ENCODE peak calls at places on chromosomes 1 and 21, in nine cellular contexts. G is transverse colon, L is Panc1, I is A549, E is Peyer's patch, Q is cardiac muscle cell, P is GM23338, B is stomach, F is tibial nerve. U is an unnamed sample. For H3K4me1, the result is how much of the 10 kb centered on the place peaks cover.

GRCh38 chr1:209063816-209064664 is 519.5 kb upstream of the CAMK1G start:
- DNase-seq in P (no peak), E (no peak), I (no peak), G (no peak), B (no peak), L (no peak), Q (no peak), F (no peak), U (no peak)

GRCh38 chr1:34984435-34985062 is 598 bp downstream of the TMEM35B start:
- DNase-seq in B (no peak), P (no peak), I (no peak), E (peak), G (peak), F (no peak), Q (peak), L (no peak), U (peak)

GRCh38 chr1:208204779-208205178 is 39.4 kb downstream of the PLXNA2 start:
- DNase-seq in L (no peak), Q (no peak), P (no peak), E (no peak), G (no peak), F (no peak), I (no peak), B (no peak), U (no peak)

GRCh38 chr1:184329962-184330868 is 56.6 kb upstream of the C1orf21 start:
- DNase-seq in F (no peak), L (no peak), I (no peak), P (no peak), Q (peak), G (peak), B (no peak), E (peak), U (no peak)

GRCh38 chr1:38274974-38275373 is 228.4 kb upstream of the POU3F1 start:
- DNase-seq in G (no peak), E (no peak), I (no peak), P (no peak), L (no peak), F (no peak), B (no peak), Q (peak), U (peak)

GRCh38 chr1:25899792-25900191 is 6.4 kb downstream of the STMN1 start:
- DNase-seq in B (no peak), Q (no peak), G (no peak), E (no peak), I (no peak), L (no peak), P (no peak), F (no peak), U (no peak)

GRCh38 chr1:47471163-47471562 is 33.3 kb downstream of the FOXD2 start:
- DNase-seq in I (no peak), P (no peak), B (no peak), E (no peak), L (no peak), F (peak), Q (peak), G (no peak), U (peak)

GRCh38 chr1:57848406-57848805 is 424.5 kb upstream of the DAB1 start:
- DNase-seq in G (no peak), I (no peak), Q (no peak), B (no peak), F (no peak), E (no peak), L (no peak), P (no peak), U (no peak)

GRCh38 chr1:242454262-242455051 is 70.0 kb downstream of the PLD5 start:
- DNase-seq in P (peak), L (peak), I (peak), B (no peak), Q (peak), F (no peak), E (no peak), G (no peak), U (no peak)

GRCh38 chr1:233518344-233518743 is 95.6 kb upstream of the KCNK1 start:
- DNase-seq in E (no peak), I (peak), Q (peak), F (no peak), G (peak), B (peak), P (peak), L (no peak), U (no peak)

GRCh38 chr1:181818943-181819342 is 242.6 kb downstream of the ZNF648 start:
- DNase-seq in L (no peak), B (no peak), G (no peak), Q (no peak), F (no peak), P (peak), E (no peak), I (no peak), U (no peak)

GRCh38 chr1:230301820-230302219 is 124.3 kb downstream of the PGBD5 start:
- DNase-seq in Q (no peak), E (no peak), F (no peak), L (no peak), P (no peak), G (no peak), B (no peak), I (no peak), U (no peak)

DNA sequence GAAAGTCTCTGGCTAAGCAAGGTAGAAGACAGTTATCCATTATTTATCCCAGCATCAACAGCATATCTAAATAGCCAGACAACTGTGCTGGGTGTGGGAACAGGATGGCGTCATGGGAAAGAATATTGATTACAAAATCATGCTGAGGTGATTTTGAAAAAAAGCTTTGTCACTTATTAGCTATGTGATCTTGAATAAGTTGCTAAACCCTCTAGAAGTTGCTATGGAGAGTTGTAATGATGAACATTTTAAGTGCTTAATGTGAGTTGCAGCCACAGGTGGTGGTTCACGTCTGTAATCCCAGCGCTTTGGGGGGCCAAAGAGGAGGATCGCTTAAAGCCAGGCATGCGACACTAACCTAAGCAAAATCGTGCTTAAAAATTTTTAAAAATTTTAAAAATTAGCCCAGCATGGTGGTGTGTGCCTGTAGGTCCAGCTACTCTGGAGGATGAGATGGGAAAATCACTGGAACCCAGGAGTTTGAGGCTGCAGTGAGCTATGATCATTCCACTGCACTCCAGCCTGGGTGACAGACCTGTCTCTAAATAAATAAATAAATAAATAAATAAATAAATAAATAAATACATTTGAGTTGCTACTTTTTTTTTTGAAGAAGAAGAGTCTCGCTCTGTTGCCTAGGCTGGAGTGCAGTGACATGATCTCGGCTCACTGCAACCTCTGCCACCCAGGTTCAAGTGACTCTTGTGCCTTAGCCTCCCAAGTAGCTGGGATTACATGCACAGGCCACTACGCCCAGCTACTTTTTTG is 33.6 kb downstream of the WNT2B start:
- DNase-seq in B (no peak), L (no peak), F (no peak), P (no peak), I (no peak), G (no peak), E (no peak), Q (no peak), U (no peak)
- H3K27ac ChIP-seq in B (no peak), L (no peak), F (no peak), P (no peak), I (peak), G (no peak), E (no peak), Q (no peak), U (no peak)

DNA sequence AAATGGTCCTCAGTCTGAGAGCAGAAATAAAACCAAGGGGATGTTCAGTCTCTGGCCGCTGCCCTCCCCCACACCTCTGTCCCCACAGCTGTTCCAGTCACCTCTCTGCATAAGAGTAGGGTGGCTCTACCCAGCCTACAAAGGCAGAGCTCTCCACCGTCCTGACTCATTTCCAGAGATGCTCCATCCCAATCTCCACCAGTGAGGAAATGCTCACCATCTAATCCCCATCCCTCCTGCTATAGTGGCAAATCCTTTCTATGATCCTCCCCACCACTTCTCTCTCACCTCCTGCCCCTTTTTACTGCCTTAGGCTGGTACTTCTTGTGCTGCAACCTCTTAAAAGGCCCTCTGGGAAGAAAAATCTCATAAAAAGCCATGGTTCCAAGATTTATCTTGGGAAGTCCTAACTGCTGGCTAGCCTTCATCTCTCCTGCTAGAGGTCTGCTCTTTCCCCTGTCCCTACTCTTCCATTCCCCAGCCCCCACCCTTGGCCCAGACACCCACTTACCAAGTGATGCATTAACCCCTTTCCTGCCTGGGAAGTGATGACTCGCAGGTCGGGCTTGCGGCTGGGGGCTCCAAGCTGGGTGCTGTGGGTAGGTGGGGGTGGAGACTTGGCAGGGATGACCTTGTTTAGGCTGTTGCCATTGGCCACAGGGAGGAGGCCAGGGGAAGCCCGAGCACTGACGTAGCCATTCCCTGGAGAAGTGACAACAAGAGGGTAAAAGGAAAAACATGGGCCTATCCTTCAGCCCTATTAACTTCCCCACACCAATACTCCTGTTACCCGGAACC is 23.9 kb downstream of the MEF2D start:
- DNase-seq in G (no peak), Q (peak), P (peak), I (peak), L (no peak), B (no peak), F (no peak), E (no peak), U (peak)
- H3K4me1 ChIP-seq in G (under half), Q (under half), P (under half), I (under half), L (under half), B (half or more), F (under half), E (under half), U (under half)

DNA sequence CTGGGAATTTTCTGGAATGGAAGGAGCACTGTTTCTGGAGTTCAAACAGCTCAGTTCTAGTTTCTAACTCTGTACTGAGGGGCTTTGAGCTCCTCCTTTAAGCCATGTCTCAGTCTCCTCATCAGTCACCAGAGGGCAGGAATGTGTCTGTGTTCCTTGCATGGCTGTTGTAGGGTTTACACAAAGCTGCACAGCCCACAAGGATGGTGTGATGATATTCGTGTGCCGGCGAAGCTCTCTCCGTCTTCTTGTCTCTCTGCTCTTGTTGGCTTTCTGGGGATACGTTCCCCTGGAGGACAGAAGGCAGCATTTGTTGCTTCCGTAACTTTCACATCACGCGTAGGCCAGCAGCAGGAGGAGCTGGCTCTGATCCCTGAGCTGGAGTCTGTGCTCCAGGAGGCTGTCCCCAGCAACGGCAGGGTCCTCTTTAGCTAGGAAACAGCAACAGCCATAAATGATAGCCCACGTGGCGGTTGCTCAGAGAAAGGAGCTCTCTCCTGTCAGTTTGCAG is 189.3 kb upstream of the VAMP3 start:
- DNase-seq in E (no peak), Q (peak), F (no peak), B (no peak), L (no peak), P (no peak), I (no peak), G (no peak), U (peak)
- TF ChIP-seq CTCF in E (no peak), Q (no peak), F (no peak), B (no peak), L (no peak), P (peak), I (no peak), G (no peak), U (no peak)

DNA sequence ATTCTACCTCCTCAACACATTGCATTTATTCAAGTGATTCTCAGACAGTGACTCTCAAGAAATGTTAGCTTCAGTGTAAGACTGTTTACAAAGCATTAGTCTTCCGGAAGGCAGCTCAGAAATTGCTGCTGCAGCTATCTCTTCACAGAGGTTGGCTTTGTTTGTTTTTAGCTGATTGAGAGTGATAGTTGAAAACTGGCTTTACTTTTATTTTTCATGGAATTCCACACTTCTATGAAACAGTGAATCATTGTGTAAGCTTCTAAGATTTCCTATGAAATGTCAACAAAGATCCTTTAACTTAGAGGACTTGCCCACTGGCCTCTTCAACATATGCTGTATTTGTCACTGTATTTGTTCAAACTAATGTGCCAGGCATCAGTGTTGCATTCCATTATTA is 121.3 kb downstream of the TNNI3K start:
- DNase-seq in F (no peak), Q (no peak), G (no peak), I (no peak), B (no peak), L (peak), P (no peak), E (no peak), U (no peak)
- H3K27ac ChIP-seq in F (no peak), Q (no peak), G (no peak), I (no peak), B (no peak), L (no peak), P (no peak), E (no peak), U (no peak)

DNA sequence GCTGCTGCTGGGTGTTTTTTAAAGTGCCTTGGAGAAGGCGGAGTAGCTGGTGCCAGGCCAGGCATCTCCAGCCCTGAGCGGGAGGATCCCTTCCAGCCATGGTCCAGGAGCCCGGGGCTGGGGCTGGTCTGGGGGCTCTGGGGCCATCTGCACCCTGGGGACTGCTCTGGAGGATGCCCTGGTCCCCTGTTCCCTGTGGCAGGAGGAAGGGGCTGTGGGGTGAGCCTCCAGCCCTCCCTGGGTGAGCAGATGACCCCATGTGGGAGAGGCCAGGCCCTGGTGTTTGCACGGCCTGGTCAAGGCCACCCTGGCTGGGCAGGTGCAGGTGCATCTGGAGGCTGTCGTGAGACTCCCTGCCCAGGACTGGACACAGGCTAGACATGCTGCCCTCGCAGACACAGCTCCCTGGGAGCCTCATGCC is 56.7 kb downstream of the SLX9 start:
- DNase-seq in P (no peak), E (no peak), B (no peak), F (no peak), L (no peak), I (no peak), Q (no peak), G (no peak), U (peak)
- H3K4me1 ChIP-seq in P (under half), E (under half), B (under half), F (under half), L (under half), I (under half), Q (under half), G (under half), U (half or more)

GRCh38 chr1:1836119-1836518 is 54.8 kb downstream of the GNB1 start:
- DNase-seq in G (no peak), E (no peak), I (no peak), Q (no peak), P (no peak), F (no peak), B (no peak), L (no peak), U (no peak)

GRCh38 chr1:1839311-1839965 is 51.4 kb downstream of the GNB1 start:
- DNase-seq in F (no peak), G (no peak), Q (no peak), L (no peak), B (no peak), E (no peak), P (no peak), I (no peak), U (peak)

GRCh38 chr1:1846386-1846918 is 44.4 kb downstream of the GNB1 start:
- DNase-seq in G (no peak), L (no peak), B (no peak), Q (no peak), I (no peak), F (no peak), P (no peak), E (no peak), U (no peak)

GRCh38 chr1:1842360-1843146 is 48.3 kb downstream of the GNB1 start:
- DNase-seq in G (peak), L (no peak), B (peak), F (no peak), I (no peak), E (peak), P (no peak), Q (no peak), U (peak)

GRCh38 chr1:1841575-1841991 is 49.3 kb downstream of the GNB1 start:
- DNase-seq in E (no peak), G (no peak), I (no peak), B (no peak), L (no peak), Q (peak), F (no peak), P (no peak), U (no peak)
- TF ChIP-seq CTCF in E (no peak), G (no peak), I (no peak), B (no peak), L (no peak), Q (no peak), F (no peak), P (peak), U (no peak)

GRCh38 chr1:85276290-85277026 is at the start of gene BCL10:
- DNase-seq in E (peak), G (peak), Q (peak), B (peak), P (peak), L (peak), I (peak), F (peak), U (peak)

GRCh38 chr1:85279463-85280080 is 3.1 kb upstream of the BCL10 start:
- DNase-seq in F (no peak), G (no peak), P (peak), E (no peak), I (no peak), B (no peak), Q (no peak), L (no peak), U (no peak)

GRCh38 chr1:85278853-85279314 is 2.5 kb upstream of the BCL10 start:
- DNase-seq in G (peak), E (peak), I (peak), P (no peak), B (peak), L (peak), F (no peak), Q (peak), U (no peak)

GRCh38 chr1:85277027-85277625 is 694 bp upstream of the BCL10 start:
- DNase-seq in Q (no peak), P (no peak), G (no peak), F (no peak), B (no peak), E (no peak), L (no peak), I (no peak), U (no peak)

GRCh38 chr1:85277802-85278201 is 1.4 kb upstream of the BCL10 start:
- DNase-seq in Q (no peak), E (no peak), P (no peak), F (no peak), G (no peak), I (no peak), L (no peak), B (no peak), U (no peak)
- H3K27ac ChIP-seq in Q (no peak), E (no peak), P (peak), F (no peak), G (peak), I (peak), L (peak), B (peak), U (peak)

GRCh38 chr1:3236955-3237354 is 168.0 kb downstream of the PRDM16 start:
- DNase-seq in P (no peak), G (no peak), Q (no peak), B (no peak), E (no peak), L (no peak), I (no peak), F (no peak), U (no peak)

GRCh38 chr1:3235496-3235895 is 166.5 kb downstream of the PRDM16 start:
- DNase-seq in I (no peak), G (no peak), F (no peak), Q (no peak), P (no peak), L (no peak), B (no peak), E (no peak), U (no peak)

GRCh38 chr1:3237570-3237969 is 168.6 kb downstream of the PRDM16 start:
- DNase-seq in G (no peak), Q (no peak), B (peak), F (no peak), L (no peak), I (no peak), E (peak), P (no peak), U (no peak)

GRCh38 chr1:3234956-3235355 is 166.0 kb downstream of the PRDM16 start:
- DNase-seq in P (no peak), I (no peak), G (no peak), B (no peak), Q (no peak), F (no peak), E (no peak), L (no peak), U (no peak)

GRCh38 chr1:3236361-3236760 is 167.4 kb downstream of the PRDM16 start:
- DNase-seq in E (no peak), B (no peak), Q (no peak), L (no peak), F (no peak), I (no peak), P (no peak), G (no peak), U (no peak)
- H3K4me1 ChIP-seq in E (under half), B (under half), Q (under half), L (under half), F (under half), I (under half), P (under half), G (under half), U (under half)